ENCODE peak calls at places on chromosomes 11 and 22, in eight cellular contexts. One of them, this sample, is unnamed.

GRCh38 chr11:110425751-110426545 is 3.8 kb upstream of the FDX1 start:
- DNase-seq in kidney: no peak
- DNase-seq in astrocyte of the spinal cord: peak
- DNase-seq in upper lobe of right lung: no peak
- DNase-seq in GM12878: no peak
- DNase-seq in cardiac fibroblast: peak
- DNase-seq in DND-41: no peak
- DNase-seq in left lung: no peak
- DNase-seq in this sample: no peak

GRCh38 chr11:88508808-88509581 is 171.5 kb upstream of the CTSC start:
- DNase-seq in astrocyte of the spinal cord: no peak
- DNase-seq in cardiac fibroblast: peak
- DNase-seq in upper lobe of right lung: peak
- DNase-seq in DND-41: no peak
- DNase-seq in GM12878: no peak
- DNase-seq in left lung: peak
- DNase-seq in kidney: peak
- DNase-seq in this sample: no peak

GRCh38 chr11:1269957-1270356 is 39.5 kb downstream of the TOLLIP start:
- DNase-seq in astrocyte of the spinal cord: no peak
- DNase-seq in upper lobe of right lung: no peak
- DNase-seq in DND-41: no peak
- DNase-seq in cardiac fibroblast: no peak
- DNase-seq in kidney: no peak
- DNase-seq in left lung: peak
- DNase-seq in GM12878: no peak
- DNase-seq in this sample: no peak

GRCh38 chr11:131758726-131759125 is 388.3 kb downstream of the NTM start:
- DNase-seq in astrocyte of the spinal cord: no peak
- DNase-seq in upper lobe of right lung: no peak
- DNase-seq in left lung: no peak
- DNase-seq in kidney: no peak
- DNase-seq in DND-41: no peak
- DNase-seq in GM12878: no peak
- DNase-seq in cardiac fibroblast: peak
- DNase-seq in this sample: no peak

GRCh38 chr22:35656284-35656752 is 8.1 kb downstream of the APOL6 start:
- DNase-seq in GM12878: no peak
- DNase-seq in left lung: no peak
- DNase-seq in kidney: no peak
- DNase-seq in upper lobe of right lung: no peak
- DNase-seq in DND-41: no peak
- DNase-seq in cardiac fibroblast: peak
- DNase-seq in astrocyte of the spinal cord: no peak
- DNase-seq in this sample: no peak

GRCh38 chr22:29079218-29079901 is 6.5 kb downstream of the KREMEN1 start:
- DNase-seq in left lung: no peak
- DNase-seq in astrocyte of the spinal cord: peak
- DNase-seq in DND-41: peak
- DNase-seq in cardiac fibroblast: no peak
- DNase-seq in upper lobe of right lung: no peak
- DNase-seq in GM12878: no peak
- DNase-seq in kidney: no peak
- DNase-seq in this sample: no peak

GRCh38 chr11:70159612-70160570 is 43.2 kb upstream of the FADD start:
- DNase-seq in kidney: peak
- DNase-seq in left lung: no peak
- DNase-seq in upper lobe of right lung: no peak
- DNase-seq in GM12878: no peak
- DNase-seq in astrocyte of the spinal cord: peak
- DNase-seq in cardiac fibroblast: no peak
- DNase-seq in DND-41: no peak
- DNase-seq in this sample: no peak

GRCh38 chr11:35290876-35291275 is 128.5 kb downstream of the SLC1A2 start:
- DNase-seq in kidney: no peak
- DNase-seq in upper lobe of right lung: no peak
- DNase-seq in left lung: no peak
- DNase-seq in GM12878: no peak
- DNase-seq in astrocyte of the spinal cord: no peak
- DNase-seq in DND-41: no peak
- DNase-seq in cardiac fibroblast: no peak
- DNase-seq in this sample: no peak

GRCh38 chr22:17247832-17248231 is 28.6 kb upstream of the ADA2 start:
- DNase-seq in DND-41: no peak
- DNase-seq in upper lobe of right lung: no peak
- DNase-seq in kidney: no peak
- DNase-seq in left lung: no peak
- DNase-seq in GM12878: no peak
- DNase-seq in cardiac fibroblast: no peak
- DNase-seq in astrocyte of the spinal cord: no peak
- DNase-seq in this sample: no peak

GRCh38 chr11:61072316-61073109 is 29.8 kb upstream of the CD5 start:
- DNase-seq in astrocyte of the spinal cord: no peak
- DNase-seq in kidney: peak
- DNase-seq in DND-41: no peak
- DNase-seq in upper lobe of right lung: no peak
- DNase-seq in cardiac fibroblast: no peak
- DNase-seq in GM12878: no peak
- DNase-seq in left lung: no peak
- DNase-seq in this sample: no peak

GRCh38 chr22:31039393-31039792 is 41.7 kb upstream of the SMTN start:
- DNase-seq in kidney: peak
- DNase-seq in upper lobe of right lung: no peak
- DNase-seq in left lung: no peak
- DNase-seq in astrocyte of the spinal cord: no peak
- DNase-seq in DND-41: no peak
- DNase-seq in GM12878: no peak
- DNase-seq in cardiac fibroblast: peak
- DNase-seq in this sample: no peak

GRCh38 chr22:33438273-33438672 is 380.1 kb upstream of the SYN3 start:
- DNase-seq in DND-41: no peak
- DNase-seq in left lung: no peak
- DNase-seq in kidney: no peak
- DNase-seq in astrocyte of the spinal cord: peak
- DNase-seq in GM12878: no peak
- DNase-seq in upper lobe of right lung: no peak
- DNase-seq in cardiac fibroblast: peak
- DNase-seq in this sample: peak

GRCh38 chr11:43931717-43932039 is 10.8 kb upstream of the C11orf96 start:
- DNase-seq in cardiac fibroblast: no peak
- DNase-seq in kidney: no peak
- DNase-seq in left lung: no peak
- DNase-seq in DND-41: no peak
- DNase-seq in astrocyte of the spinal cord: no peak
- DNase-seq in GM12878: no peak
- DNase-seq in upper lobe of right lung: no peak
- DNase-seq in this sample: no peak

GRCh38 chr11:10930224-10930960 is 72.5 kb upstream of the ZBED5 start:
- DNase-seq in upper lobe of right lung: no peak
- DNase-seq in GM12878: no peak
- DNase-seq in DND-41: peak
- DNase-seq in kidney: no peak
- DNase-seq in cardiac fibroblast: peak
- DNase-seq in left lung: no peak
- DNase-seq in astrocyte of the spinal cord: peak
- DNase-seq in this sample: no peak

GRCh38 chr11:60947666-60948065 is 4.3 kb downstream of the SLC15A3 start:
- DNase-seq in GM12878: no peak
- DNase-seq in left lung: no peak
- DNase-seq in DND-41: no peak
- DNase-seq in upper lobe of right lung: no peak
- DNase-seq in cardiac fibroblast: no peak
- DNase-seq in kidney: no peak
- DNase-seq in astrocyte of the spinal cord: no peak
- DNase-seq in this sample: no peak

GRCh38 chr11:3049430-3050243 is 7.6 kb downstream of the CARS1 start:
- DNase-seq in kidney: peak
- DNase-seq in upper lobe of right lung: peak
- DNase-seq in cardiac fibroblast: peak
- DNase-seq in astrocyte of the spinal cord: peak
- DNase-seq in DND-41: peak
- DNase-seq in GM12878: peak
- DNase-seq in left lung: peak
- DNase-seq in this sample: peak

GRCh38 chr11:124865902-124866851 is 945 bp downstream of the ROBO3 start:
- DNase-seq in cardiac fibroblast: peak
- DNase-seq in astrocyte of the spinal cord: peak
- DNase-seq in upper lobe of right lung: no peak
- DNase-seq in DND-41: no peak
- DNase-seq in GM12878: no peak
- DNase-seq in kidney: peak
- DNase-seq in left lung: peak
- DNase-seq in this sample: peak

GRCh38 chr11:93736129-93736528 is 5.2 kb downstream of the TAF1D start:
- DNase-seq in upper lobe of right lung: no peak
- DNase-seq in cardiac fibroblast: peak
- DNase-seq in GM12878: no peak
- DNase-seq in left lung: no peak
- DNase-seq in astrocyte of the spinal cord: no peak
- DNase-seq in DND-41: no peak
- DNase-seq in kidney: no peak
- DNase-seq in this sample: no peak

GRCh38 chr22:37641251-37641949 is 1.9 kb downstream of the SH3BP1 start:
- DNase-seq in GM12878: no peak
- DNase-seq in left lung: no peak
- DNase-seq in cardiac fibroblast: no peak
- DNase-seq in DND-41: no peak
- DNase-seq in kidney: no peak
- DNase-seq in astrocyte of the spinal cord: no peak
- DNase-seq in upper lobe of right lung: no peak
- DNase-seq in this sample: no peak
- TF ChIP-seq CTCF in GM12878: no peak
- TF ChIP-seq CTCF in left lung: no peak
- TF ChIP-seq CTCF in cardiac fibroblast: no peak
- TF ChIP-seq CTCF in DND-41: no peak
- TF ChIP-seq CTCF in kidney: no peak
- TF ChIP-seq CTCF in astrocyte of the spinal cord: no peak
- TF ChIP-seq CTCF in upper lobe of right lung: no peak
- TF ChIP-seq CTCF in this sample: no peak

DNA sequence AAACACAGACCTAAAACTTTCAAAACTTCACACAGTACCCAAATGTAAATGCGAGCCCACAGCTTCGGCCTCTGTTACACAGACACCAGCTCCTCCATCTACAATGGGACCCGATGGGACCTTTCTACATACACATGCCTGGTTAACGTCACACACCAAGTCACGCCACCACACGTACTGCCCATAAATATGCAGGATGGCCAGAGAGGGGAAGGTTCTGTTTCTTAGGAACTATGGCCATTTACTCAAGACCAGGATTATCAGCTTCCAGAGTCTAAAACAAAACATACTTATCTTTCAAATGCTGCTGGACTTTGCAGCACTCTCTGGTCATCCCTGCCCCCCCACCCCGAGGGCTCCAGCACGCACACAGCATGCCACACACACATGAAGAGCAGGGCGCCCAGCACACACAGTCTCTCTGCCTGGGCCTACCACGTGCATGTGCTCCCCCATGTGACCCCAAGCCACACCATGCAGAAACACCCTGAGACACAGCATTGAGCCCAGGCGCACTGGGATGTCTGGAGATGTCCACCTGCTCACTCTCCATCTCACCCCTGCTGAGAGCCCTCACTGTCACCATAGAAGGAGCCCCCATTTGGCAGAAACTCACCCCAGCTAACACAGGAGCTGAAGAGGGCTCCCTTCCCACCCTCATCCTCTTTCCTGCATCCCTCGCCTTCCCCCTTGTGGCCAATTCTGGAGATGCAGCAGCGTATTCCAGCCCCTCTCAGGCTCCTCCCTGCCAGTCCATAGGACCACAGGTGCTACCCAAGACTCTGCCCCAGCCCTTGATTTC is 61.8 kb downstream of the SLC22A12 start:
- DNase-seq in astrocyte of the spinal cord: peak
- DNase-seq in left lung: no peak
- DNase-seq in upper lobe of right lung: peak
- DNase-seq in kidney: peak
- DNase-seq in GM12878: no peak
- DNase-seq in cardiac fibroblast: peak
- DNase-seq in DND-41: peak
- DNase-seq in this sample: peak
- H3K4me3 ChIP-seq in astrocyte of the spinal cord: no peak
- H3K4me3 ChIP-seq in left lung: no peak
- H3K4me3 ChIP-seq in upper lobe of right lung: no peak
- H3K4me3 ChIP-seq in kidney: no peak
- H3K4me3 ChIP-seq in GM12878: no peak
- H3K4me3 ChIP-seq in cardiac fibroblast: no peak
- H3K4me3 ChIP-seq in DND-41: no peak
- H3K4me3 ChIP-seq in this sample: no peak

GRCh38 chr11:14644396-14645246 is 1.0 kb downstream of the PDE3B start:
- DNase-seq in kidney: peak
- DNase-seq in left lung: no peak
- DNase-seq in cardiac fibroblast: peak
- DNase-seq in GM12878: no peak
- DNase-seq in astrocyte of the spinal cord: peak
- DNase-seq in DND-41: peak
- DNase-seq in upper lobe of right lung: peak
- DNase-seq in this sample: peak
- TF ChIP-seq CTCF in kidney: no peak
- TF ChIP-seq CTCF in left lung: no peak
- TF ChIP-seq CTCF in cardiac fibroblast: no peak
- TF ChIP-seq CTCF in GM12878: no peak
- TF ChIP-seq CTCF in astrocyte of the spinal cord: no peak
- TF ChIP-seq CTCF in DND-41: peak
- TF ChIP-seq CTCF in upper lobe of right lung: no peak
- TF ChIP-seq CTCF in this sample: peak

GRCh38 chr11:33730716-33731115 is 5.5 kb downstream of the CD59 start:
- DNase-seq in left lung: no peak
- DNase-seq in cardiac fibroblast: peak
- DNase-seq in upper lobe of right lung: no peak
- DNase-seq in DND-41: no peak
- DNase-seq in kidney: no peak
- DNase-seq in GM12878: no peak
- DNase-seq in astrocyte of the spinal cord: no peak
- DNase-seq in this sample: no peak
- H3K4me3 ChIP-seq in left lung: no peak
- H3K4me3 ChIP-seq in cardiac fibroblast: peak
- H3K4me3 ChIP-seq in upper lobe of right lung: peak
- H3K4me3 ChIP-seq in DND-41: no peak
- H3K4me3 ChIP-seq in kidney: no peak
- H3K4me3 ChIP-seq in GM12878: no peak
- H3K4me3 ChIP-seq in astrocyte of the spinal cord: no peak
- H3K4me3 ChIP-seq in this sample: no peak